ENCODE peak calls at places on chromosomes 12 and 14, in four cellular contexts. One of them, this sample, is unnamed.

GRCh38 chr12:59737725-59738463 is 142.1 kb downstream of the SLC16A7 start:
- DNase-seq in RWPE1: no peak
- DNase-seq in CD4-positive, CD25-positive, alpha-beta regulatory T cell: no peak
- DNase-seq in T47D: no peak
- DNase-seq in this sample: no peak

GRCh38 chr12:15856097-15856982 is 25.8 kb upstream of the STRAP start:
- DNase-seq in RWPE1: peak; percentile 32
- DNase-seq in CD4-positive, CD25-positive, alpha-beta regulatory T cell: peak; percentile 62
- DNase-seq in T47D: peak; percentile 14
- DNase-seq in this sample: peak; percentile 31

GRCh38 chr14:53861781-53862180 is 94.8 kb downstream of the BMP4 start:
- DNase-seq in RWPE1: no peak
- DNase-seq in CD4-positive, CD25-positive, alpha-beta regulatory T cell: no peak
- DNase-seq in T47D: no peak
- DNase-seq in this sample: no peak

GRCh38 chr14:24605435-24606190 is 3.9 kb downstream of the GZMH start:
- DNase-seq in RWPE1: peak; percentile 42
- DNase-seq in CD4-positive, CD25-positive, alpha-beta regulatory T cell: peak; percentile 42
- DNase-seq in T47D: no peak
- DNase-seq in this sample: peak; percentile 23

GRCh38 chr12:88052686-88053085 is 23.5 kb upstream of the C12orf50 start:
- DNase-seq in RWPE1: no peak
- DNase-seq in CD4-positive, CD25-positive, alpha-beta regulatory T cell: peak; percentile 10
- DNase-seq in T47D: no peak
- DNase-seq in this sample: peak; percentile 71

GRCh38 chr12:95700316-95700785 is 90.2 kb downstream of the NTN4 start:
- DNase-seq in RWPE1: peak; percentile 2
- DNase-seq in CD4-positive, CD25-positive, alpha-beta regulatory T cell: no peak
- DNase-seq in T47D: no peak
- DNase-seq in this sample: no peak

GRCh38 chr12:11795910-11796459 is 146.5 kb downstream of the ETV6 start:
- DNase-seq in RWPE1: peak; percentile 68
- DNase-seq in CD4-positive, CD25-positive, alpha-beta regulatory T cell: no peak
- DNase-seq in T47D: no peak
- DNase-seq in this sample: peak; percentile 49

GRCh38 chr12:26751179-26751578 is 81.8 kb downstream of the ITPR2 start:
- DNase-seq in RWPE1: no peak
- DNase-seq in CD4-positive, CD25-positive, alpha-beta regulatory T cell: no peak
- DNase-seq in T47D: no peak
- DNase-seq in this sample: no peak

GRCh38 chr14:75306917-75307699 is 28.5 kb downstream of the FOS start:
- DNase-seq in RWPE1: no peak
- DNase-seq in CD4-positive, CD25-positive, alpha-beta regulatory T cell: no peak
- DNase-seq in T47D: peak; percentile 58
- DNase-seq in this sample: peak; percentile 66

GRCh38 chr12:122867701-122868461 is 28.0 kb downstream of the VPS37B start:
- DNase-seq in RWPE1: peak; percentile 79
- DNase-seq in CD4-positive, CD25-positive, alpha-beta regulatory T cell: no peak
- DNase-seq in T47D: peak; percentile 33
- DNase-seq in this sample: peak; percentile 48

GRCh38 chr12:65875635-65876034 is 51.4 kb downstream of the HMGA2 start:
- DNase-seq in RWPE1: no peak
- DNase-seq in CD4-positive, CD25-positive, alpha-beta regulatory T cell: no peak
- DNase-seq in T47D: no peak
- DNase-seq in this sample: no peak

GRCh38 chr14:101369916-101370592 is 191.2 kb upstream of the DIO3 start:
- DNase-seq in RWPE1: no peak
- DNase-seq in CD4-positive, CD25-positive, alpha-beta regulatory T cell: no peak
- DNase-seq in T47D: no peak
- DNase-seq in this sample: no peak